ENCODE peak calls at places on chromosomes 12 and 14, in six cellular contexts. U is lower leg skin, O is body of pancreas, X is transverse colon, E is A549, M is breast epithelium. Q is an unnamed sample.

GRCh38 chr12:570949-571794 is 92.1 kb downstream of the NINJ2 start:
- DNase-seq in U (peak), E (peak), O (peak), M (peak), X (peak), Q (no peak)

GRCh38 chr12:3129301-3130052 is 52.3 kb downstream of the TSPAN9 start:
- DNase-seq in U (no peak), X (no peak), M (no peak), E (no peak), O (no peak), Q (peak)

GRCh38 chr14:88829188-88829587 is 4.7 kb downstream of the TTC8 start:
- DNase-seq in O (no peak), E (no peak), M (no peak), X (no peak), U (no peak), Q (peak)

GRCh38 chr12:46497739-46498138 is 125.2 kb upstream of the SLC38A2 start:
- DNase-seq in X (no peak), E (no peak), M (no peak), U (no peak), O (no peak), Q (no peak)

GRCh38 chr12:125029756-125030358 is 35.4 kb upstream of the AACS start:
- DNase-seq in M (no peak), X (no peak), E (no peak), U (no peak), O (no peak), Q (no peak)

GRCh38 chr14:86961106-86961716 is 1031.8 kb downstream of the GALC start:
- DNase-seq in U (no peak), E (no peak), X (no peak), M (no peak), O (peak), Q (peak)

GRCh38 chr14:55604900-55605418 is 25.0 kb downstream of the KTN1 start:
- DNase-seq in U (no peak), X (no peak), O (no peak), M (no peak), E (no peak), Q (no peak)

GRCh38 chr12:76329163-76329562 is 19.1 kb downstream of the BBS10 start:
- DNase-seq in X (no peak), U (no peak), E (peak), M (no peak), O (no peak), Q (no peak)

GRCh38 chr12:94644141-94644575 is 6.2 kb downstream of the TMCC3 start:
- DNase-seq in U (no peak), X (peak), M (no peak), E (no peak), O (no peak), Q (peak)

GRCh38 chr14:84477996-84478395 is 1051.9 kb upstream of the FLRT2 start:
- DNase-seq in U (no peak), E (no peak), X (no peak), O (no peak), M (no peak), Q (no peak)

GRCh38 chr14:102078840-102079699 is 7.8 kb downstream of the HSP90AA1 start:
- DNase-seq in O (no peak), E (no peak), U (no peak), X (no peak), M (no peak), Q (peak)
- TF ChIP-seq POLR2A in O (no peak), E (peak), U (no peak), X (no peak), M (no peak), Q (no peak)

GRCh38 chr14:43900173-43900655 is 606.9 kb downstream of the FSCB start:
- DNase-seq in X (no peak), E (no peak), O (no peak), U (no peak), M (no peak), Q (no peak)

GRCh38 chr14:43901950-43902349 is 605.1 kb downstream of the FSCB start:
- DNase-seq in X (no peak), E (no peak), U (no peak), O (no peak), M (no peak), Q (no peak)

GRCh38 chr14:43894534-43894933 is 612.5 kb downstream of the FSCB start:
- DNase-seq in U (no peak), M (no peak), E (no peak), X (no peak), O (no peak), Q (peak)

GRCh38 chr14:43896044-43896443 is 611.0 kb downstream of the FSCB start:
- DNase-seq in E (no peak), U (no peak), M (no peak), X (no peak), O (no peak), Q (no peak)

GRCh38 chr14:43898709-43899108 is 608.4 kb downstream of the FSCB start:
- DNase-seq in U (no peak), E (no peak), M (no peak), X (no peak), O (no peak), Q (no peak)
- TF ChIP-seq CTCF in U (no peak), E (no peak), M (no peak), X (no peak), O (no peak), Q (no peak)

GRCh38 chr14:35786856-35787255 is 22.2 kb downstream of the RALGAPA1 start:
- DNase-seq in O (no peak), X (no peak), U (no peak), M (no peak), E (no peak), Q (no peak)
- H3K4me3 ChIP-seq in O (no peak), X (no peak), U (no peak), M (no peak), E (no peak), Q (no peak)

GRCh38 chr14:22981090-22982012 is 1.0 kb downstream of the AJUBA start:
- DNase-seq in E (peak), U (no peak), X (no peak), M (no peak), O (peak), Q (no peak)

GRCh38 chr14:22979748-22980392 is 2.5 kb downstream of the AJUBA start:
- DNase-seq in E (no peak), X (no peak), O (no peak), U (peak), M (no peak), Q (no peak)

GRCh38 chr14:22982013-22982476 is 306 bp downstream of the AJUBA start:
- DNase-seq in M (no peak), O (no peak), U (no peak), X (no peak), E (no peak), Q (no peak)

GRCh38 chr14:22978873-22979671 is 3.3 kb downstream of the AJUBA start:
- DNase-seq in E (no peak), M (no peak), O (no peak), X (no peak), U (peak), Q (no peak)

DNA sequence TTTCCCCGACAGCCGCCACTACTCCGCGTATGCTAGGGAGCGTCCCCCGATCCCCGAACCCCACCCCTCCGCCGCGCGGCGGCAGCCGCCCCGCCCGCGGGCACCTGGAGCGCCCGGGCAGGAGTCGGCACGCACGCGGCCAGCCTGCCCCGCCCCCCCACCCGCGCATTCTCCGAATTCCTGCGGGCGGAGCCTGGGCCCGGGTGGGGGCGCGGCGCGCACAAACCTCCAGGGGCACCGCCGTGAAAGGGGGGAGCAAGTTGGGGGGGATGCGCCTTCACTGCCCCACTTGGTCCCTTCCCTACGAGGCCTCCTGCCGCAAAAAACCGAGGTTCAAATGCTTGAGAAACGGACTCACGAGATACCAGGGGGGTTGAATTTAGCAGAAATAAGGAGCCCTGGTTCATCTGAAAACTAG is 1.7 kb downstream of the AJUBA start:
- DNase-seq in E (peak), U (peak), M (peak), O (peak), X (peak), Q (no peak)
- TF ChIP-seq POLR2A in E (no peak), U (no peak), M (no peak), O (peak), X (no peak), Q (no peak)

DNA sequence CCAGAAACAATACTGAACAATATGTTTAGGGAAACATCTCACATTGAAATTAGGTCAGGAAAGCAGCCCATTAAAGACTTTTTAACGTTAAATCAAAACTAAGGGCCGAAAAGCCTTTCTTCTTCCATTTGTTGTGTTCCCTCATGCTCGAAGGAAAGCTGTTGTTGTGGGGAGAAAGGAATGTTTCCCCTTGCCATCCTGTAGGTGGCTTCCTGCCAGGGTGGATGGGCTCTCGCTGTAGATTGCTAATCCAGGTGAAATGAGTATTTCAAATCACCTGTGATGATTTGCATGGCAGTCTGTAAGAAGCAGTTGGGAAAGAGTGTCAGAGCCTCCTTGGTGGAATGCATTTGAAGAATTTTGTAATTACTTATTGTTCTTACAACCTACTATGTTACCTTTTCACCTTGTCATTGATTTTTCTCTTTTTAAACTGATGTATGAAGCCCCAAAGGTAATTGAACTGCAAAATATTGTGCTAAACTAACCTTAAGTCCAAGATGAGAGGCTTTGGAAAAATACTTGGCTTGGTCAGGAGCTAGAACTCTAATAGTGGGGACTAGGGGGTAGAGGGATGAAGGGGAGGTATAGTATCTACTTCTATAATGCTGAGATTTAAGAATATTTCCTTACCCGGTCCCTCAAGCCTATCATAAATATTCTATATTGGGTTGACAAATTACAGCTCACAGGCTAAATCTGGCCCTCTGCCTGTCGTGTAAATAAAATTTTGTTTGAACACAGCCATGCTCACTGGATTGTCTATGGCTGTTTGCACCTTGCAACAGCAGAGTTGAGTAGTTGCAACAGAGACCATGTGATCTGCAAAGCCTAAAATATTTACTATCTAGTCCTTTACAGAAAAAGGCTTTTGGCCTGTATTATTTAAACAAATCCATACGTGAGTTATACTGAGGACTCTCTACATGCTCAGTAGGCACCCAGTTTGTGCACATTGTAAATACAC is 7.7 kb upstream of the DCP1B start:
- DNase-seq in E (no peak), M (no peak), U (no peak), O (no peak), X (no peak), Q (no peak)
- TF ChIP-seq CTCF in E (no peak), M (no peak), U (no peak), O (no peak), X (no peak), Q (no peak)

DNA sequence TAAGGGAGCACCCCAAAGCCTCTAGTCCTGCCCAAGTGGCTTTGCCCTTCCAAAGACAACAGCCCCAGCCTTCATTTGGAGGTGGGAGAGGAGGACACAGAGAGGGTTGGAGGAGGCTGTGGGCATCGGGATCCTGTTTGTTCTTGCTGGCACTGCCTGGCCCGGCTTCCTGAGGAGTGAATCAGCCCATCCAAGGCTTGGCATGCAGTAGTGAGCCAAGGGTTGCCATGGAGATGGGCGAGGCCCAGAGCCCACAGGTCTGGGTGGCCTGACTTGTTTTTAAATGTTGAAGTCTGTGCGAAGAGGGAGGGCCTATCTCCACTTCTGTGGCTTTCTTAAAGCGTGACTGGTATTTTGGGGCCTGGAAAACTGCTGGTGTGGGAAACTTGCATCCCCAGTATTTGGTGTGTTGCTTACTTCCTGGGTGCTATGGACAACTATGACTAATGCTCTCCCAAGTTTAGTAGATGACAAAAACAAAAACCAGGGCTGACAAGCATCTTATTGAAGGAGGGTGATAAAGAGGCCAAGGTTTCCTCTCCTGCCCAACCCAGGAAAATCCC is 15.8 kb downstream of the CD9 start:
- DNase-seq in M (peak), U (peak), X (peak), O (peak), E (peak), Q (no peak)
- H3K4me3 ChIP-seq in M (peak), U (no peak), X (no peak), O (no peak), E (no peak), Q (no peak)

GRCh38 chr14:68789798-68790655 is 2.8 kb downstream of the ZFP36L1 start:
- DNase-seq in U (no peak), E (no peak), M (no peak), X (peak), O (peak), Q (no peak)
- TF ChIP-seq POLR2A in U (no peak), E (no peak), M (no peak), X (no peak), O (no peak), Q (no peak)

Q was measured in NB4.